ENCODE peak calls at places on chromosomes 11 and 22, in five cellular contexts. E is fibroblast of mammary gland, X is IMR-90, R is RWPE1, W is lower leg skin. O is an unnamed sample.

GRCh38 chr11:88695701-88696414 is 358.3 kb upstream of the CTSC start:
- DNase-seq in X (no peak), E (no peak), R (no peak), W (no peak), O (peak; percentile 56)

GRCh38 chr11:62546937-62547625 is 475 bp upstream of the AHNAK start:
- DNase-seq in W (peak; percentile 93), E (peak; percentile 64), R (peak; percentile 56), X (peak; percentile 49), O (no peak)

GRCh38 chr11:77604281-77604680 is 14.5 kb downstream of the AQP11 start:
- DNase-seq in W (no peak), E (no peak), X (no peak), R (no peak), O (no peak)

GRCh38 chr11:45193695-45194094 is 47.3 kb downstream of the PRDM11 start:
- DNase-seq in X (no peak), W (peak; percentile 74), R (no peak), E (no peak), O (no peak)

GRCh38 chr11:28110839-28111235 is 2.6 kb downstream of the METTL15 start:
- DNase-seq in R (no peak), E (no peak), W (no peak), X (no peak), O (no peak)

GRCh38 chr11:68002943-68003845 is 703 bp downstream of the UNC93B1 start:
- DNase-seq in X (no peak), E (no peak), W (no peak), R (no peak), O (no peak)

GRCh38 chr11:39365809-39366436 is 2093.5 kb downstream of the LRRC4C start:
- DNase-seq in X (no peak), R (peak; percentile 55), E (no peak), W (no peak), O (no peak)

GRCh38 chr11:69166186-69167115 is 10.7 kb downstream of the SMIM38 start:
- DNase-seq in X (peak; percentile 93), W (no peak), E (peak; percentile 75), R (peak; percentile 78), O (peak; percentile 76)

GRCh38 chr22:23718371-23719165 is 27.8 kb downstream of the RGL4 start:
- DNase-seq in R (no peak), E (no peak), X (no peak), W (no peak), O (no peak)

GRCh38 chr11:61061081-61061826 is 41.0 kb upstream of the CD5 start:
- DNase-seq in E (peak; percentile 43), W (peak; percentile 85), R (peak; percentile 77), X (no peak), O (peak; percentile 17)

GRCh38 chr11:64007629-64008282 is 21.5 kb downstream of the OTUB1 start:
- DNase-seq in X (no peak), E (peak; percentile 27), W (peak; percentile 93), R (no peak), O (peak; percentile 82)

GRCh38 chr22:42857845-42858481 is 890 bp upstream of the ARFGAP3 start:
- DNase-seq in W (no peak), X (no peak), E (no peak), R (no peak), O (no peak)

GRCh38 chr11:64207247-64208085 is 945 bp downstream of the FERMT3 start:
- DNase-seq in W (peak; percentile 92), X (peak; percentile 78), R (no peak), E (peak; percentile 82), O (no peak)

GRCh38 chr11:112227002-112227401 is 774 bp downstream of the PTS start:
- DNase-seq in W (no peak), R (peak; percentile 41), E (peak; percentile 55), X (peak; percentile 48), O (no peak)

GRCh38 chr11:67645521-67646457 is 4.7 kb downstream of the ACY3 start:
- DNase-seq in R (no peak), X (no peak), W (peak; percentile 68), E (no peak), O (no peak)

GRCh38 chr11:46159694-46160093 is 38.4 kb upstream of the PHF21A start:
- DNase-seq in R (peak; percentile 82), W (no peak), X (no peak), E (no peak), O (no peak)

GRCh38 chr11:104852811-104853210 is 45.4 kb downstream of the CASP12 start:
- DNase-seq in X (peak; percentile 14), W (no peak), R (no peak), E (no peak), O (no peak)

GRCh38 chr22:29914165-29914564 is 31.2 kb downstream of the MTMR3 start:
- DNase-seq in X (peak; percentile 83), E (peak; percentile 85), W (no peak), R (peak; percentile 43), O (no peak)

GRCh38 chr22:50317674-50318073 is 9.1 kb downstream of the DENND6B start:
- DNase-seq in W (no peak), X (no peak), R (no peak), E (no peak), O (no peak)

GRCh38 chr22:21942407-21942895 is 10.2 kb downstream of the PPM1F start:
- DNase-seq in W (peak; percentile 96), R (peak; percentile 63), E (peak; percentile 90), X (peak; percentile 88), O (no peak)

GRCh38 chr11:73176892-73177155 is 34.7 kb upstream of the FCHSD2 start:
- DNase-seq in R (no peak), E (no peak), X (no peak), W (no peak), O (no peak)

GRCh38 chr11:65811764-65812475 is 21.8 kb upstream of the SNX32 start:
- DNase-seq in X (no peak), W (no peak), R (no peak), E (peak; percentile 38), O (no peak)

GRCh38 chr11:130465259-130465658 is 16.8 kb downstream of the ADAMTS15 start:
- DNase-seq in R (no peak), W (no peak), E (peak; percentile 62), X (peak; percentile 27), O (no peak)

GRCh38 chr22:24413271-24413670 is 14.1 kb upstream of the ADORA2A start:
- DNase-seq in X (no peak), R (no peak), W (no peak), E (no peak), O (no peak)

GRCh38 chr22:22576244-22576988 is 17.4 kb upstream of the PRAME start:
- DNase-seq in E (peak; percentile 44), X (peak; percentile 24), R (peak; percentile 25), W (no peak), O (no peak)

GRCh38 chr11:112453601-112454577 is 193.2 kb upstream of the PLET1 start:
- DNase-seq in W (no peak), E (peak; percentile 58), R (peak; percentile 55), X (peak; percentile 12), O (no peak)

GRCh38 chr11:3835752-3836151 is 5.0 kb downstream of the RHOG start:
- DNase-seq in X (no peak), E (no peak), R (no peak), W (no peak), O (no peak)

GRCh38 chr11:77993902-77994301 is 566 bp downstream of the INTS4 start:
- DNase-seq in R (no peak), E (no peak), X (no peak), W (no peak), O (no peak)

GRCh38 chr11:106482920-106483761 is 405.7 kb downstream of the AASDHPPT start:
- DNase-seq in W (no peak), R (peak; percentile 46), X (peak; percentile 84), E (peak; percentile 84), O (no peak)

GRCh38 chr11:33618363-33618735 is 82.3 kb downstream of the C11orf91 start:
- DNase-seq in W (no peak), R (no peak), E (no peak), X (no peak), O (no peak)

GRCh38 chr11:100663583-100663982 is 23.5 kb upstream of the ARHGAP42 start:
- DNase-seq in X (no peak), E (no peak), W (no peak), R (no peak), O (no peak)

GRCh38 chr11:55658031-55658573 is 3.9 kb upstream of the OR4C6 start:
- DNase-seq in R (no peak), X (no peak), W (no peak), E (no peak), O (no peak)

GRCh38 chr22:35930933-35931332 is 97.7 kb downstream of the RBFOX2 start:
- DNase-seq in X (peak; percentile 80), R (peak; percentile 34), E (peak; percentile 86), W (no peak), O (no peak)

GRCh38 chr11:115466122-115466521 is 38.1 kb downstream of the CADM1 start:
- DNase-seq in R (no peak), X (no peak), W (no peak), E (no peak), O (no peak)

GRCh38 chr11:115473167-115473566 is 31.0 kb downstream of the CADM1 start:
- DNase-seq in R (no peak), E (no peak), X (no peak), W (no peak), O (no peak)

GRCh38 chr11:115470928-115471327 is 33.3 kb downstream of the CADM1 start:
- DNase-seq in X (no peak), W (no peak), R (no peak), E (no peak), O (no peak)

GRCh38 chr11:115471367-115471766 is 32.8 kb downstream of the CADM1 start:
- DNase-seq in W (no peak), R (no peak), E (no peak), X (peak; percentile 28), O (no peak)

GRCh38 chr11:115469361-115469760 is 34.9 kb downstream of the CADM1 start:
- DNase-seq in W (no peak), E (no peak), X (no peak), R (no peak), O (no peak)
- TF ChIP-seq CTCF in W (no peak), E (no peak), X (no peak), R (no peak), O (no peak)

GRCh38 chr22:20205964-20206708 is 55.3 kb upstream of the CCDC188 start:
- DNase-seq in W (peak; percentile 91), R (peak; percentile 52), E (peak; percentile 64), X (peak; percentile 63), O (no peak)
- TF ChIP-seq CTCF in W (no peak), R (no peak), E (no peak), X (no peak), O (no peak)

GRCh38 chr11:123163621-123164020 is 31.4 kb downstream of the CLMP start:
- DNase-seq in X (no peak), R (no peak), W (no peak), E (no peak), O (no peak)
- TF ChIP-seq CTCF in X (no peak), R (no peak), W (no peak), E (peak; percentile 24), O (peak; percentile 37)

GRCh38 chr11:26805001-26805400 is 83.1 kb upstream of the SLC5A12 start:
- DNase-seq in X (no peak), R (no peak), E (no peak), W (no peak), O (no peak)
- TF ChIP-seq CTCF in X (no peak), R (no peak), E (no peak), W (no peak), O (no peak)

GRCh38 chr11:93775289-93775688 is 8.8 kb upstream of the MED17 start:
- DNase-seq in X (no peak), R (no peak), E (no peak), W (no peak), O (no peak)
- TF ChIP-seq CTCF in X (peak; percentile 23), R (no peak), E (peak; percentile 41), W (no peak), O (peak; percentile 56)

GRCh38 chr22:48237466-48237865 is 1475.0 kb downstream of the TBC1D22A start:
- DNase-seq in E (no peak), R (no peak), W (peak; percentile 81), X (no peak), O (no peak)
- TF ChIP-seq CTCF in E (no peak), R (no peak), W (no peak), X (no peak), O (no peak)

O was measured in chondrocyte.